ENCODE peak calls at places on chromosomes 6 and 20, in five cellular contexts. One of them, this sample, is unnamed.

GRCh38 chr6:77403424-77403823 is 59.9 kb downstream of the HTR1B start:
- DNase-seq in heart left ventricle: no peak
- DNase-seq in activated B cell treated with CpG ODN at 0.5 μM for 24 hours: no peak
- DNase-seq in upper lobe of right lung: no peak
- DNase-seq in RWPE1: peak
- DNase-seq in this sample: no peak

GRCh38 chr6:56595490-56596122 is 47.1 kb downstream of the DST start:
- DNase-seq in heart left ventricle: no peak
- DNase-seq in activated B cell treated with CpG ODN at 0.5 μM for 24 hours: no peak
- DNase-seq in upper lobe of right lung: no peak
- DNase-seq in RWPE1: peak
- DNase-seq in this sample: peak

GRCh38 chr20:14885661-14886060 is 548.2 kb upstream of the FLRT3 start:
- DNase-seq in heart left ventricle: no peak
- DNase-seq in activated B cell treated with CpG ODN at 0.5 μM for 24 hours: no peak
- DNase-seq in upper lobe of right lung: no peak
- DNase-seq in RWPE1: no peak
- DNase-seq in this sample: no peak

GRCh38 chr6:26304213-26305096 is 60.5 kb upstream of the BTN3A2 start:
- DNase-seq in heart left ventricle: peak
- DNase-seq in activated B cell treated with CpG ODN at 0.5 μM for 24 hours: no peak
- DNase-seq in upper lobe of right lung: no peak
- DNase-seq in RWPE1: no peak
- DNase-seq in this sample: peak

GRCh38 chr6:1144842-1145755 is 166.8 kb upstream of the FOXQ1 start:
- DNase-seq in heart left ventricle: no peak
- DNase-seq in activated B cell treated with CpG ODN at 0.5 μM for 24 hours: no peak
- DNase-seq in upper lobe of right lung: no peak
- DNase-seq in RWPE1: no peak
- DNase-seq in this sample: no peak

GRCh38 chr20:17806739-17807441 is 107.1 kb downstream of the BANF2 start:
- DNase-seq in heart left ventricle: peak
- DNase-seq in activated B cell treated with CpG ODN at 0.5 μM for 24 hours: no peak
- DNase-seq in upper lobe of right lung: no peak
- DNase-seq in RWPE1: no peak
- DNase-seq in this sample: no peak

GRCh38 chr6:154937306-154938244 is 57.5 kb upstream of the TIAM2 start:
- DNase-seq in heart left ventricle: no peak
- DNase-seq in activated B cell treated with CpG ODN at 0.5 μM for 24 hours: no peak
- DNase-seq in upper lobe of right lung: no peak
- DNase-seq in RWPE1: no peak
- DNase-seq in this sample: no peak

GRCh38 chr6:16031278-16031981 is 97.5 kb upstream of the MYLIP start:
- DNase-seq in heart left ventricle: no peak
- DNase-seq in activated B cell treated with CpG ODN at 0.5 μM for 24 hours: no peak
- DNase-seq in upper lobe of right lung: no peak
- DNase-seq in RWPE1: no peak
- DNase-seq in this sample: no peak

GRCh38 chr6:27209659-27210269 is 37.7 kb upstream of the PRSS16 start:
- DNase-seq in heart left ventricle: no peak
- DNase-seq in activated B cell treated with CpG ODN at 0.5 μM for 24 hours: no peak
- DNase-seq in upper lobe of right lung: no peak
- DNase-seq in RWPE1: no peak
- DNase-seq in this sample: no peak

GRCh38 chr6:7541175-7542064 is at the start of gene DSP:
- DNase-seq in heart left ventricle: peak
- DNase-seq in activated B cell treated with CpG ODN at 0.5 μM for 24 hours: peak
- DNase-seq in upper lobe of right lung: peak
- DNase-seq in RWPE1: peak
- DNase-seq in this sample: no peak

GRCh38 chr6:154236646-154237236 is 119.9 kb downstream of the IPCEF1 start:
- DNase-seq in heart left ventricle: no peak
- DNase-seq in activated B cell treated with CpG ODN at 0.5 μM for 24 hours: no peak
- DNase-seq in upper lobe of right lung: no peak
- DNase-seq in RWPE1: no peak
- DNase-seq in this sample: no peak

GRCh38 chr6:163643866-163644265 is 229.3 kb downstream of the QKI start:
- DNase-seq in heart left ventricle: no peak
- DNase-seq in activated B cell treated with CpG ODN at 0.5 μM for 24 hours: no peak
- DNase-seq in upper lobe of right lung: no peak
- DNase-seq in RWPE1: no peak
- DNase-seq in this sample: no peak

GRCh38 chr20:64106435-64106961 is 867 bp downstream of the NPBWR2 start:
- DNase-seq in heart left ventricle: no peak
- DNase-seq in activated B cell treated with CpG ODN at 0.5 μM for 24 hours: no peak
- DNase-seq in upper lobe of right lung: peak
- DNase-seq in RWPE1: no peak
- DNase-seq in this sample: peak

GRCh38 chr6:96468681-96469224 is 52.9 kb upstream of the UFL1 start:
- DNase-seq in heart left ventricle: no peak
- DNase-seq in activated B cell treated with CpG ODN at 0.5 μM for 24 hours: no peak
- DNase-seq in upper lobe of right lung: no peak
- DNase-seq in RWPE1: no peak
- DNase-seq in this sample: no peak

GRCh38 chr20:47256665-47257236 is 99.7 kb downstream of the ZMYND8 start:
- DNase-seq in heart left ventricle: no peak
- DNase-seq in activated B cell treated with CpG ODN at 0.5 μM for 24 hours: no peak
- DNase-seq in upper lobe of right lung: peak
- DNase-seq in RWPE1: no peak
- DNase-seq in this sample: no peak

GRCh38 chr6:168616807-168617756 is 176.1 kb downstream of the SMOC2 start:
- DNase-seq in heart left ventricle: peak
- DNase-seq in activated B cell treated with CpG ODN at 0.5 μM for 24 hours: no peak
- DNase-seq in upper lobe of right lung: no peak
- DNase-seq in RWPE1: peak
- DNase-seq in this sample: no peak
- TF ChIP-seq CTCF in heart left ventricle: peak
- TF ChIP-seq CTCF in activated B cell treated with CpG ODN at 0.5 μM for 24 hours: no peak
- TF ChIP-seq CTCF in upper lobe of right lung: peak
- TF ChIP-seq CTCF in RWPE1: peak
- TF ChIP-seq CTCF in this sample: no peak

GRCh38 chr6:112087136-112087908 is at the start of the genes FAM229B and TUBE1:
- DNase-seq in heart left ventricle: peak
- DNase-seq in activated B cell treated with CpG ODN at 0.5 μM for 24 hours: peak
- DNase-seq in upper lobe of right lung: peak
- DNase-seq in RWPE1: peak
- DNase-seq in this sample: peak
- TF ChIP-seq CTCF in heart left ventricle: no peak
- TF ChIP-seq CTCF in activated B cell treated with CpG ODN at 0.5 μM for 24 hours: no peak
- TF ChIP-seq CTCF in upper lobe of right lung: peak
- TF ChIP-seq CTCF in RWPE1: no peak
- TF ChIP-seq CTCF in this sample: no peak

GRCh38 chr20:62581308-62581707 is 61.0 kb upstream of the SLCO4A1 start:
- DNase-seq in heart left ventricle: no peak
- DNase-seq in activated B cell treated with CpG ODN at 0.5 μM for 24 hours: no peak
- DNase-seq in upper lobe of right lung: no peak
- DNase-seq in RWPE1: no peak
- DNase-seq in this sample: no peak

GRCh38 chr20:62581806-62582205 is 60.5 kb upstream of the SLCO4A1 start:
- DNase-seq in heart left ventricle: no peak
- DNase-seq in activated B cell treated with CpG ODN at 0.5 μM for 24 hours: no peak
- DNase-seq in upper lobe of right lung: no peak
- DNase-seq in RWPE1: no peak
- DNase-seq in this sample: no peak

GRCh38 chr20:62584671-62585512 is 57.4 kb upstream of the SLCO4A1 start:
- DNase-seq in heart left ventricle: no peak
- DNase-seq in activated B cell treated with CpG ODN at 0.5 μM for 24 hours: no peak
- DNase-seq in upper lobe of right lung: no peak
- DNase-seq in RWPE1: no peak
- DNase-seq in this sample: no peak

GRCh38 chr20:62585571-62585970 is 56.7 kb upstream of the SLCO4A1 start:
- DNase-seq in heart left ventricle: no peak
- DNase-seq in activated B cell treated with CpG ODN at 0.5 μM for 24 hours: no peak
- DNase-seq in upper lobe of right lung: no peak
- DNase-seq in RWPE1: no peak
- DNase-seq in this sample: no peak

DNA sequence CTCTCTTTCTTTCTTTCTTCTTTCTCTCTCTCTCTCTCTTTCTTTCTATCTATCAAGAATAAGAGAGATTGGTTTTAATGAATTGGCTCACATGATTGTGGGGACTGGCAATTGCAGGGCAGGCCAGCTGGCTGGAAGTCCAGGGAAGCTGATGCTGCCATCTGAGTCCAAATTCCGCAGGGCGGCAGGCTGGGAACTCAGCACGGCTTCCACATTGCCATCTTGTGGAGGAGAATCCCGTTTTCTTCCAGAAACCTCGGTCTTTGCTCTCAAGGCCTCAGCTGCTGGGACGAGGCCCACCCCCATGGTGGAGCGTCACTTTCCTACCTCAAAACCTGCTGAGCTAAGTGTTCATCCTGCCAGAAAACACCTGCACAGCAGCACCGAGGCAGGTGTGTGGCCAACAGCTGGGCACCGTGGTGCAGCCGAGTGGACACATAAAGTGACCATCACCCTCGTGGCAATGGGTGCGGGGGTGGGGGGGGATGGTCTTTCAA is 58.8 kb upstream of the SLCO4A1 start:
- DNase-seq in heart left ventricle: no peak
- DNase-seq in activated B cell treated with CpG ODN at 0.5 μM for 24 hours: no peak
- DNase-seq in upper lobe of right lung: no peak
- DNase-seq in RWPE1: no peak
- DNase-seq in this sample: no peak
- TF ChIP-seq CTCF in heart left ventricle: no peak
- TF ChIP-seq CTCF in activated B cell treated with CpG ODN at 0.5 μM for 24 hours: no peak
- TF ChIP-seq CTCF in upper lobe of right lung: no peak
- TF ChIP-seq CTCF in RWPE1: no peak
- TF ChIP-seq CTCF in this sample: no peak

DNA sequence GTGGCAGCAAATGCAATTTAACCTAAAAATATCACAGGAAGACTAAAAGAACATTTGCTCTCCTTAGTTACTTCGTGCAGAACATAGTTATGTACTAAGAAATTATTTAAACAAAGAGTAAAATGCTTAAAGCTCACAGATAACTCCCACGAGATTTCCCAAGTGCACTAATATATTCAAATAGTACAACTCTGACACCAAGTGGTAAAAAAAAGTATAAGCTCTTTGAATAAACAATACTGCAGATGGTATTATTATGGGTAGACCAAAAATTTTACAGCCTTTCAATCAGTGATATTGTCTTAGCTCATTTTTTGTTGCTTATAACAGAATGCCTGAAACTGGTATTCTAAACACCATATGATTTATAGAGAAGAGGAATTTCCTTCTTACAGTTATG is 52.8 kb upstream of the FILIP1 start:
- DNase-seq in heart left ventricle: no peak
- DNase-seq in activated B cell treated with CpG ODN at 0.5 μM for 24 hours: no peak
- DNase-seq in upper lobe of right lung: no peak
- DNase-seq in RWPE1: peak
- DNase-seq in this sample: no peak
- TF ChIP-seq CTCF in heart left ventricle: no peak
- TF ChIP-seq CTCF in activated B cell treated with CpG ODN at 0.5 μM for 24 hours: no peak
- TF ChIP-seq CTCF in upper lobe of right lung: peak
- TF ChIP-seq CTCF in RWPE1: peak
- TF ChIP-seq CTCF in this sample: no peak